ENCODE peak calls at places on chromosome 22, in seven cellular contexts. P is A549, Q is cardiac fibroblast, W is GM12865, R is upper lobe of right lung, F is fibroblast of lung, Z is astrocyte of the spinal cord. M is an unnamed sample.

GRCh38 chr22:49948958-49949913 is 11.3 kb upstream of the PIM3 start:
- DNase-seq in P (peak; percentile 74), Q (no peak), W (no peak), R (peak; percentile 96), F (no peak), Z (no peak), M (no peak)

GRCh38 chr22:25567305-25567704 is 2.8 kb downstream of the GRK3 start:
- DNase-seq in P (no peak), Q (no peak), W (peak; percentile 45), R (no peak), F (no peak), Z (no peak), M (no peak)

GRCh38 chr22:50016988-50017700 is 4.6 kb upstream of the IL17REL start:
- DNase-seq in P (no peak), Q (no peak), W (peak; percentile 72), R (no peak), F (peak; percentile 37), Z (no peak), M (no peak)

GRCh38 chr22:50705851-50706351 is 32.1 kb upstream of the ACR start:
- DNase-seq in P (no peak), Q (no peak), W (no peak), R (peak; percentile 65), F (no peak), Z (no peak), M (no peak)

GRCh38 chr22:30301995-30302809 is 12.9 kb upstream of the CASTOR1 start:
- DNase-seq in P (no peak), Q (peak; percentile 73), W (peak; percentile 24), R (peak; percentile 71), F (peak; percentile 73), Z (peak; percentile 75), M (peak; percentile 85)

GRCh38 chr22:25137577-25138525 is 61.8 kb upstream of the CRYBB3 start:
- DNase-seq in P (no peak), Q (peak; percentile 33), W (peak; percentile 51), R (no peak), F (no peak), Z (no peak), M (no peak)

GRCh38 chr22:30422481-30423295 is 2.9 kb upstream of the MTFP1 start:
- DNase-seq in P (peak; percentile 86), Q (peak; percentile 86), W (no peak), R (peak; percentile 80), F (peak; percentile 98), Z (peak; percentile 97), M (peak; percentile 91)

GRCh38 chr22:49815641-49816071 is 12.0 kb downstream of the BRD1 start:
- DNase-seq in P (no peak), Q (no peak), W (peak; percentile 14), R (no peak), F (peak; percentile 58), Z (peak; percentile 28), M (no peak)

GRCh38 chr22:41382610-41383009 is 868 bp downstream of the TEF start:
- DNase-seq in P (no peak), Q (no peak), W (peak; percentile 16), R (no peak), F (no peak), Z (no peak), M (no peak)

GRCh38 chr22:50506611-50507420 is 686 bp downstream of the LMF2 start:
- DNase-seq in P (no peak), Q (no peak), W (peak; percentile 29), R (no peak), F (peak; percentile 3), Z (no peak), M (no peak)

GRCh38 chr22:21651521-21652009 is 9.5 kb downstream of the SDF2L1 start:
- DNase-seq in P (no peak), Q (no peak), W (no peak), R (no peak), F (no peak), Z (no peak), M (no peak)

GRCh38 chr22:19044381-19044780 is 77.8 kb downstream of the DGCR2 start:
- DNase-seq in P (no peak), Q (no peak), W (no peak), R (peak; percentile 37), F (no peak), Z (no peak), M (no peak)

GRCh38 chr22:20957118-20957690 is 9.9 kb upstream of the AIFM3 start:
- DNase-seq in P (peak; percentile 53), Q (no peak), W (peak; percentile 20), R (peak; percentile 76), F (peak; percentile 9), Z (no peak), M (no peak)

GRCh38 chr22:50136431-50137047 is 34.0 kb upstream of the PANX2 start:
- DNase-seq in P (no peak), Q (peak; percentile 63), W (no peak), R (no peak), F (no peak), Z (peak; percentile 23), M (peak; percentile 28)

GRCh38 chr22:50691521-50691920 is 18.9 kb downstream of the SHANK3 start:
- DNase-seq in P (peak; percentile 42), Q (peak; percentile 67), W (peak; percentile 56), R (no peak), F (no peak), Z (peak; percentile 35), M (peak; percentile 61)

GRCh38 chr22:19105867-19106802 is 16.1 kb downstream of the DGCR2 start:
- DNase-seq in P (no peak), Q (no peak), W (peak; percentile 51), R (peak; percentile 63), F (no peak), Z (no peak), M (no peak)

GRCh38 chr22:19088866-19089595 is 33.2 kb downstream of the DGCR2 start:
- DNase-seq in P (no peak), Q (no peak), W (no peak), R (peak; percentile 29), F (no peak), Z (no peak), M (no peak)

GRCh38 chr22:25160120-25160996 is 39.3 kb upstream of the CRYBB3 start:
- DNase-seq in P (no peak), Q (no peak), W (no peak), R (no peak), F (no peak), Z (no peak), M (no peak)

GRCh38 chr22:49971232-49972162 is 10.9 kb downstream of the PIM3 start:
- DNase-seq in P (peak; percentile 84), Q (peak; percentile 77), W (no peak), R (peak; percentile 97), F (peak; percentile 24), Z (no peak), M (peak; percentile 50)

GRCh38 chr22:31520036-31520435 is 23.7 kb downstream of the SFI1 start:
- DNase-seq in P (no peak), Q (no peak), W (peak; percentile 53), R (no peak), F (no peak), Z (no peak), M (no peak)

GRCh38 chr22:30984317-30984716 is 15.3 kb downstream of the TUG1 start:
- DNase-seq in P (peak; percentile 13), Q (no peak), W (no peak), R (no peak), F (no peak), Z (no peak), M (no peak)

GRCh38 chr22:38300197-38300945 is 16.9 kb downstream of the CSNK1E start:
- DNase-seq in P (no peak), Q (no peak), W (no peak), R (no peak), F (no peak), Z (no peak), M (no peak)

GRCh38 chr22:38305481-38306448 is 11.5 kb downstream of the CSNK1E start:
- DNase-seq in P (no peak), Q (peak; percentile 78), W (peak; percentile 95), R (no peak), F (peak; percentile 68), Z (peak; percentile 33), M (peak; percentile 72)

GRCh38 chr22:38302906-38303305 is 14.3 kb downstream of the CSNK1E start:
- DNase-seq in P (no peak), Q (no peak), W (no peak), R (no peak), F (no peak), Z (no peak), M (no peak)

GRCh38 chr22:38303974-38304373 is 13.3 kb downstream of the CSNK1E start:
- DNase-seq in P (no peak), Q (peak; percentile 22), W (no peak), R (no peak), F (no peak), Z (no peak), M (no peak)

DNA sequence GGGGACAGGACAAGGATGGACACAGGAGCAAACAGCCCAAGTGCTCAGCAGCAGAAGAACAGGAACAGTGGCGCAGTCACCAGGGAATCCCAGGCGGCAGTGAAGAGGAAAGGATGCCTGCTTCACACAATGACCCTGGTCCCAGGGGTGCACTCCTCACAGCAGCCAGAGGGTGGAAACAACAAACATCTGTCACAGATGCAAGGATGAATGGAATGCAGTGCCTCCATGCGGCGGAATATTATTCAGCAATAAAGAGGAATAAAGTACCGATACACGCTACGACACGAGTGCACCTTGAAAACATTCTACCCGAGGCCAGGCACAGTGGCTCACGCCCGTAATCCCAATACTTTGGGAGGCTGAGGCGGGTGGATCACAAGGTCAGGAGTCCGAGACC is 12.7 kb downstream of the CSNK1E start:
- DNase-seq in P (no peak), Q (peak; percentile 31), W (no peak), R (no peak), F (no peak), Z (no peak), M (peak; percentile 26)
- TF ChIP-seq CTCF in P (no peak), Q (peak; percentile 52), W (no peak), R (peak; percentile 15), F (no peak), Z (no peak), M (peak; percentile 39)

GRCh38 chr22:48796295-48797015 is 1031.2 kb downstream of the BRD1 start:
- DNase-seq in P (no peak), Q (no peak), W (no peak), R (no peak), F (peak; percentile 4), Z (no peak), M (no peak)
- H3K4me3 ChIP-seq in P (no peak overlapping the region), Q (no peak overlapping the region), W (no peak overlapping the region), R (no peak overlapping the region), F (no peak overlapping the region), Z (no peak overlapping the region), M (no peak overlapping the region)

GRCh38 chr22:46825145-46825544 is 62.7 kb downstream of the TBC1D22A start:
- DNase-seq in P (no peak), Q (no peak), W (no peak), R (no peak), F (peak; percentile 18), Z (no peak), M (peak; percentile 34)

GRCh38 chr22:46827781-46828180 is 65.3 kb downstream of the TBC1D22A start:
- DNase-seq in P (peak; percentile 15), Q (no peak), W (no peak), R (no peak), F (no peak), Z (no peak), M (no peak)

GRCh38 chr22:46826438-46826837 is 64.0 kb downstream of the TBC1D22A start:
- DNase-seq in P (no peak), Q (no peak), W (no peak), R (no peak), F (no peak), Z (no peak), M (no peak)

GRCh38 chr22:46828323-46829139 is 66.1 kb downstream of the TBC1D22A start:
- DNase-seq in P (peak; percentile 17), Q (no peak), W (no peak), R (no peak), F (no peak), Z (no peak), M (no peak)

GRCh38 chr22:46827072-46827780 is 64.8 kb downstream of the TBC1D22A start:
- DNase-seq in P (no peak), Q (no peak), W (no peak), R (no peak), F (no peak), Z (no peak), M (no peak)
- TF ChIP-seq CTCF in P (no peak), Q (no peak), W (no peak), R (peak; percentile 5), F (no peak), Z (no peak), M (no peak)

GRCh38 chr22:39512026-39512425 is 8.3 kb upstream of the ATF4 start:
- DNase-seq in P (no peak), Q (no peak), W (no peak), R (no peak), F (no peak), Z (no peak), M (no peak)
- H3K4me3 ChIP-seq in P (no peak overlapping the region), Q (no peak overlapping the region), W (no peak overlapping the region), R (no peak overlapping the region), F (no peak overlapping the region), Z (no peak overlapping the region), M (no peak overlapping the region)